ENCODE peak calls at places on chromosomes 3 and 15, in six cellular contexts. D is right atrium auricular region, Z is stomach, F is mesendoderm, P is pancreas, S is lung. V is an unnamed sample. For H3K27me3, the result is how much of the 10 kb centered on the place peaks cover.

GRCh38 chr3:13495921-13496723 is 16.0 kb downstream of the HDAC11 start:
- DNase-seq in S (peak), F (peak), D (peak), Z (peak), P (peak), V (peak)

GRCh38 chr3:174126990-174127758 is 729.6 kb downstream of the NLGN1 start:
- DNase-seq in S (no peak), D (no peak), Z (no peak), F (peak), P (no peak), V (no peak)

GRCh38 chr3:80606073-80606472 is 838.3 kb upstream of the ROBO1 start:
- DNase-seq in Z (no peak), D (no peak), P (no peak), F (peak), S (no peak), V (peak)

GRCh38 chr3:134600166-134600670 is 50.6 kb downstream of the KY start:
- DNase-seq in Z (no peak), F (no peak), S (no peak), D (no peak), P (no peak), V (no peak)

GRCh38 chr15:46266691-46267090 is 631.9 kb downstream of the SQOR start:
- DNase-seq in P (no peak), D (no peak), S (no peak), Z (no peak), F (no peak), V (no peak)

GRCh38 chr15:85690546-85691226 is 104.0 kb downstream of the KLHL25 start:
- DNase-seq in P (no peak), Z (no peak), F (no peak), D (no peak), S (no peak), V (no peak)

GRCh38 chr3:141231923-141232861 is 567 bp downstream of the PXYLP1 start:
- DNase-seq in P (peak), F (peak), S (peak), Z (peak), D (no peak), V (peak)

GRCh38 chr15:27589260-27589659 is 509.9 kb downstream of the OCA2 start:
- DNase-seq in Z (no peak), S (no peak), D (no peak), P (peak), F (no peak), V (no peak)

GRCh38 chr3:49412632-49413337 is 562 bp downstream of the TCTA start:
- DNase-seq in F (peak), P (no peak), S (no peak), D (no peak), Z (no peak), V (no peak)

GRCh38 chr3:108588616-108589015 is 622 bp downstream of the CIP2A start:
- DNase-seq in P (no peak), F (no peak), S (no peak), D (no peak), Z (no peak), V (no peak)

GRCh38 chr15:67611803-67612369 is 69.4 kb downstream of the MAP2K5 start:
- DNase-seq in Z (no peak), F (no peak), D (no peak), P (no peak), S (no peak), V (no peak)

GRCh38 chr15:25248583-25249235 is 190.1 kb downstream of the UBE3A start:
- DNase-seq in Z (peak), D (no peak), P (no peak), F (no peak), S (no peak), V (peak)

GRCh38 chr3:58049143-58049785 is 41.0 kb downstream of the FLNB start:
- DNase-seq in Z (peak), F (peak), P (peak), D (peak), S (peak), V (peak)

GRCh38 chr3:140018556-140018955 is 83.6 kb downstream of the CLSTN2 start:
- DNase-seq in P (no peak), S (no peak), Z (no peak), F (peak), D (no peak), V (no peak)

GRCh38 chr3:151112731-151113130 is 27.3 kb downstream of the MED12L start:
- DNase-seq in Z (no peak), D (no peak), S (no peak), F (no peak), P (no peak), V (no peak)

GRCh38 chr3:42055291-42055690 is 35.9 kb upstream of the TRAK1 start:
- DNase-seq in D (no peak), Z (no peak), F (no peak), S (no peak), P (no peak), V (no peak)

DNA sequence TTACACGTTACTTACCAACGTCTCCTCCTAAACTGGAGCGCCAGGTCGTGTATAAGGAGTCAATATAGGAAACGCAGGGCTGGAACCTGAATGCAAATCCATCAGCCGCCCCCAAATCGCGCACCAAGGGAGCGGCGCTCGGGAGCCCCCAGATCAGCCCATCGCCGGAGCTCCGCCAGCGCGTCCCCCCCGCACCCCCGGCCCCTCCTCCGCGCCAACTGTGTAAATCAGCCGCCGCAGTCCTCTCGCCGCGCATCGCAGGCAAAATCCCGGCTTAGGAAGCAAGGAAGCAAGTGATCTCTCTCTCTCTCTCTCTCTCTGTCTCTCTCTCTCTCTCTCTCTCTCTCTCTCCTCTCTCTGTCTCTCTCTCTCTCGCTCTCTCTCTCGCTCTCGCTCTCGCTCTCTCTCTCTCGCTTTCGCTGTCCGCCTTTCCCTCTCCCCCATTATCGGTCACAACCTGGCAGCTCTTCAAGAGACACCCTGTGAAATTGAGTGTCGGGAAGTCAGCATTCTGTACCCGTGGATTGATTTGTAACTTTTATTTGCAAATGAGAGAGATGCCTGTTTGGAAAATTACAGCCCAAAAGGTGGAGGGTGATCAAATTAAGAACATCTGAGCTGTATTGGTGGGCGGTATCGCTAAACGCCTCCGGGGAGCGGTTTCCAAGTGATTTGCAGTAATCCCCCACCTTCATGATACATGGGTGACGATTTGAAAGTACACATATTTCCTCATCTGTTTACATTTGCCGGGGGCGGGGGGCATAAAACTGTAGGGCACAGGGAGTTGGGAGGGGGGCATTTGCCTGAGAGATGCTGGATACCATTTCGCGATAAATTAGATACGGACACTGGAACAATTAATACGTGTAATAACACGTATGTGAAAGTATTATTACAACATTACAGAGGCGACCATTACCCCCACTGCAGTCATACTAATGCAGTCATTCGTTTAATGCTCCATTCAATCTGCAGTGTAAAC is 685 bp upstream of the SLITRK3 start:
- DNase-seq in S (no peak), F (peak), Z (no peak), D (no peak), P (no peak), V (peak)
- H3K4me3 ChIP-seq in S (no peak), F (peak), Z (peak), D (peak), P (peak), V (peak)

GRCh38 chr3:129402210-129402609 is 26.2 kb downstream of the EFCAB12 start:
- DNase-seq in D (no peak), F (no peak), Z (no peak), S (no peak), P (no peak), V (no peak)

GRCh38 chr3:129399895-129400357 is 28.5 kb downstream of the EFCAB12 start:
- DNase-seq in S (no peak), Z (no peak), D (no peak), P (no peak), F (peak), V (no peak)

GRCh38 chr3:129402616-129403015 is 25.8 kb downstream of the EFCAB12 start:
- DNase-seq in Z (no peak), P (no peak), F (no peak), D (no peak), S (no peak), V (no peak)

GRCh38 chr3:129398803-129399144 is 29.7 kb downstream of the EFCAB12 start:
- DNase-seq in P (no peak), S (no peak), Z (peak), F (peak), D (no peak), V (no peak)

DNA sequence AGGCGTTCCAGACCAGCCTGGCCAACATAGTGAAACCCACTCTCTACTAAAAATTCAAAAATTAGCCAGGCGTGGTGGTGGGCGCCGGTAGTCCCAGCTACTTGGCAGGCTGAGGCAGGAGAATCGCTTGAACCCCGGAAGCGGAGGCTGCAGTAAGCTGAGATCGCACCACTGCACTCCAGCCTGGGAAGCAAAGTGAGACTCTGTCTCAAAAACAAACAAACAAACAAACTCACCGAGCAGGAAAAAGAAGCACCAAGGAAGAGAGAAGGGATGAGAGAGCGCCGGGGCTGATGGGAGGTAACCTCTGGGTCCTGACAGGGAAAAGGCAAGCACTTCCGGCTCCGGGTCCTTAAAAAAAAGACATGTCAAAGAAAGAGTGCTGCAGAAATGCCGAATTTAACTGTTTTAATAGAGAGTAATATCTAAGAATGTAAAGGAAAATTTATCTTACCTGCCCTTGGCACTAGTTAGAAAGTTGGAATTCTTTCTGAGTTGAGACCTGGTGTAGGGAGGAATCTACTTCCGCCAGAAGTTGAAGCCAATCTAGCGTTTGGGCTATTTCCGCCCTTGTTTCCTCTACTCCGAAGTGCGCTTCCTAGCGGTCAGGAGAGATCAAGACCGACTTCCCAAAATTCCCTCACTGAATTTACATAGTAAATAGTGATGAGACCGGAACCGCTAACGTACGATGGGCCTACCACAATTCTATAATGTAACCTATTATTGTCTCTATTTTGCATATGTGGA is 29.1 kb downstream of the EFCAB12 start:
- DNase-seq in D (peak), S (peak), Z (peak), P (peak), F (peak), V (peak)
- H3K27me3 ChIP-seq in D (under half), S (under half), Z (under half), P (under half), F (under half), V (under half)

GRCh38 chr3:120344349-120344748 is 4.8 kb downstream of the LRRC58 start:
- DNase-seq in P (no peak), D (no peak), Z (no peak), S (no peak), F (no peak), V (no peak)
- H3K4me3 ChIP-seq in P (no peak), D (no peak), Z (no peak), S (no peak), F (no peak), V (no peak)

DNA sequence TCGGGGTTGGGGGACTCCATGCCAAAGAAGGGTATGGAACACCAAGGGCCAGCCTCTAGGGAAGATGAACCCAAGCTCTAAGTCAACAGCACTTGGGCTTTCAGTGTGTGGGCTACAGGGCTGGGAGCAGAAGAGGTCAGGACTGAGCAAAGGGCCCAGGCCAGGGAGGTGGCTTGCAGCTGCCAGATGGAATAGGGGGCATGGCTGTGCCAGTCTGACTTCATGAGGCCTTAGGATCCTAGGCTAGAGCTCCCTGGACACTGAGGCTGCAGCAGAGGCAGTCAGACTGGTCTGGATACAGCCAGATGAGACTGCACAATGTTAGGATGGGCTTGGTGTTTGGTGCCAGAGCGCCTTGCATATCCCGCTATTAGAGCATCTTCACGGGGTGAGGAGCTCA is 3.8 kb downstream of the RASGRF1 start:
- DNase-seq in F (no peak), D (no peak), S (no peak), P (no peak), Z (peak), V (no peak)
- H3K27me3 ChIP-seq in F (under half), D (under half), S (under half), P (under half), Z (under half), V (half or more)

V was measured in H7.